ENCODE peak calls at places on chromosomes 4 and X, in nine cellular contexts. S is GM20000; C is left kidney; V is naive thymus-derived CD8-positive, alpha-beta T cell; R is CD8-positive, alpha-beta T cell; U is NCI-H226; F is NCI-H1105 treated with DMSO at 0.1 percent for 48 hours; W is putamen; D is stimulated activated CD4-positive, alpha-beta T cell treated with anti-CD3 and anti-CD28 coated beads, Interleukin-12 subunit alpha, Interleukin-12 subunit beta, amount 100 ng/mL, for 4 hours. I is an unnamed sample.

GRCh38 chr4:10606483-10607155 is 77.9 kb downstream of the CLNK start:
- DNase-seq in R (no peak), V (no peak), W (no peak), S (no peak), F (no peak), U (no peak), C (no peak), D (no peak), I (no peak)

GRCh38 chrX:95675794-95676193 is 1008.8 kb upstream of the DIAPH2 start:
- DNase-seq in S (no peak), W (no peak), D (no peak), V (no peak), U (no peak), C (no peak), F (no peak), R (no peak), I (no peak)

GRCh38 chrX:124393659-124394058 is 47.3 kb downstream of the SH2D1A start:
- DNase-seq in C (no peak), F (no peak), V (no peak), W (no peak), S (no peak), D (no peak), U (no peak), R (no peak), I (no peak)

GRCh38 chr4:164779811-164780216 is 25.9 kb downstream of the SMIM31 start:
- DNase-seq in V (no peak), R (no peak), F (peak), S (peak), W (peak), D (no peak), C (peak), U (no peak), I (peak)

GRCh38 chr4:107009196-107009595 is 26.9 kb downstream of the DKK2 start:
- DNase-seq in U (no peak), D (no peak), W (no peak), R (no peak), S (no peak), F (no peak), C (no peak), V (no peak), I (no peak)

GRCh38 chr4:47816748-47817147 is 21.1 kb downstream of the CORIN start:
- DNase-seq in V (no peak), R (no peak), D (no peak), F (no peak), C (no peak), U (no peak), W (no peak), S (no peak), I (no peak)

GRCh38 chrX:154990496-154990895 is 32.0 kb downstream of the F8 start:
- DNase-seq in U (no peak), V (no peak), W (no peak), S (no peak), F (no peak), C (no peak), D (no peak), R (no peak), I (no peak)

GRCh38 chrX:33808636-33809035 is 323.5 kb downstream of the FAM47A start:
- DNase-seq in U (no peak), F (no peak), R (no peak), S (no peak), W (no peak), V (no peak), D (no peak), C (no peak), I (no peak)

GRCh38 chr4:182827166-182827565 is 90.0 kb downstream of the DCTD start:
- DNase-seq in C (no peak), F (no peak), W (no peak), R (no peak), V (no peak), S (no peak), D (no peak), U (no peak), I (no peak)

GRCh38 chr4:52823478-52824092 is 38.5 kb upstream of the RASL11B start:
- DNase-seq in F (no peak), C (no peak), S (no peak), W (no peak), U (peak), R (no peak), D (no peak), V (no peak), I (no peak)

GRCh38 chr4:86181585-86181984 is 178.3 kb downstream of the MAPK10 start:
- DNase-seq in V (no peak), S (no peak), W (no peak), U (peak), D (no peak), R (no peak), F (no peak), C (no peak), I (no peak)

GRCh38 chr4:110290511-110290910 is 92.1 kb upstream of the ELOVL6 start:
- DNase-seq in R (no peak), C (no peak), F (no peak), D (no peak), U (no peak), S (no peak), V (no peak), W (no peak), I (no peak)

GRCh38 chr4:139528377-139529005 is 27.5 kb downstream of the SETD7 start:
- DNase-seq in V (no peak), R (peak), W (no peak), D (no peak), F (no peak), C (peak), S (peak), U (no peak), I (no peak)

GRCh38 chr4:151629097-151629783 is 131.6 kb downstream of the GATB start:
- DNase-seq in D (no peak), V (no peak), U (no peak), S (no peak), W (no peak), C (no peak), F (no peak), R (no peak), I (no peak)

GRCh38 chrX:75131973-75132627 is 24.0 kb downstream of the ABCB7 start:
- DNase-seq in W (peak), R (no peak), F (no peak), C (no peak), U (no peak), S (no peak), V (no peak), D (no peak), I (no peak)

GRCh38 chr4:53962516-53963225 is 101.7 kb downstream of the CHIC2 start:
- DNase-seq in V (no peak), F (no peak), S (no peak), C (peak), D (no peak), U (peak), R (no peak), W (no peak), I (no peak)

I was measured in stimulated activated naive B cell treated with anti-CD40 and anti-IgM and Interleukin-4, amounts not matched to agents 10 μg/mL and 1 μg/mL and 100 μg/mL, for 72 hours.